ENCODE peak calls at places on chromosomes 6 and 20, in six cellular contexts. J is neural crest cell, P is GM13976, B is tibial artery, D is upper lobe of right lung, Y is foreskin fibroblast. F is an unnamed sample.
A peak's percentile ranks its signal among the peaks of the same experiment; 100 is the strongest.

GRCh38 chr6:33091957-33092356 is 16.2 kb downstream of the HLA-DPB1 start:
- DNase-seq in J (no peak), P (peak; percentile 69), B (no peak), D (peak; percentile 83), Y (no peak), F (no peak)

GRCh38 chr6:77688641-77689040 is 35.8 kb downstream of the MEI4 start:
- DNase-seq in J (no peak), P (no peak), B (no peak), D (no peak), Y (no peak), F (no peak)

GRCh38 chr6:3749991-3750323 is 1.6 kb downstream of the PXDC1 start:
- DNase-seq in J (no peak), P (peak; percentile 40), B (peak; percentile 91), D (no peak), Y (peak; percentile 78), F (peak; percentile 91)

GRCh38 chr6:106511274-106512047 is 117.8 kb downstream of the RTN4IP1 start:
- DNase-seq in J (no peak), P (peak; percentile 57), B (no peak), D (peak; percentile 75), Y (peak; percentile 60), F (peak; percentile 66)

GRCh38 chr6:22448311-22448711 is 121.1 kb upstream of the HDGFL1 start:
- DNase-seq in J (no peak), P (no peak), B (no peak), D (no peak), Y (peak; percentile 6), F (no peak)

GRCh38 chr6:116010400-116011095 is 50.1 kb downstream of the FRK start:
- DNase-seq in J (peak; percentile 61), P (peak; percentile 13), B (peak; percentile 80), D (peak; percentile 67), Y (peak; percentile 66), F (peak; percentile 70)

GRCh38 chr6:134058622-134059366 is 6.4 kb upstream of the SLC2A12 start:
- DNase-seq in J (no peak), P (no peak), B (no peak), D (no peak), Y (no peak), F (no peak)

GRCh38 chr6:158789115-158789917 is 29.9 kb downstream of the EZR start:
- DNase-seq in J (no peak), P (no peak), B (no peak), D (no peak), Y (no peak), F (no peak)

GRCh38 chr6:4185846-4186245 is 50.5 kb upstream of the ECI2 start:
- DNase-seq in J (no peak), P (no peak), B (no peak), D (no peak), Y (no peak), F (no peak)

GRCh38 chr6:1313755-1314503 is 2.0 kb downstream of the FOXQ1 start:
- DNase-seq in J (no peak), P (peak; percentile 56), B (no peak), D (peak; percentile 86), Y (no peak), F (no peak)

GRCh38 chr20:50788045-50788867 is 6.6 kb upstream of the BCAS4 start:
- DNase-seq in J (no peak), P (no peak), B (no peak), D (no peak), Y (peak; percentile 75), F (peak; percentile 69)

GRCh38 chr6:18126116-18126515 is 3.6 kb upstream of the NHLRC1 start:
- DNase-seq in J (no peak), P (no peak), B (no peak), D (no peak), Y (peak; percentile 7), F (no peak)

GRCh38 chr20:52789716-52790115 is 182.4 kb upstream of the TSHZ2 start:
- DNase-seq in J (no peak), P (no peak), B (no peak), D (no peak), Y (no peak), F (no peak)

GRCh38 chr20:22382742-22383141 is 201.6 kb downstream of the FOXA2 start:
- DNase-seq in J (no peak), P (no peak), B (no peak), D (no peak), Y (no peak), F (no peak)

GRCh38 chr6:7238900-7239589 is 74.0 kb downstream of the SSR1 start:
- DNase-seq in J (peak; percentile 74), P (peak; percentile 75), B (peak; percentile 90), D (peak; percentile 94), Y (peak; percentile 42), F (peak; percentile 91)

GRCh38 chr6:125512621-125513020 is 210.9 kb upstream of the HDDC2 start:
- DNase-seq in J (no peak), P (no peak), B (no peak), D (no peak), Y (no peak), F (no peak)

GRCh38 chr6:164532546-164533362 is 776.7 kb downstream of the C6orf118 start:
- DNase-seq in J (no peak), P (no peak), B (no peak), D (no peak), Y (no peak), F (no peak)

GRCh38 chr20:36574278-36575065 is 1.1 kb downstream of the TGIF2 start:
- DNase-seq in J (peak; percentile 43), P (peak; percentile 64), B (peak; percentile 73), D (peak; percentile 80), Y (peak; percentile 16), F (peak; percentile 80)

GRCh38 chr20:63178445-63178818 is 37.5 kb downstream of the YTHDF1 start:
- DNase-seq in J (peak; percentile 64), P (no peak), B (no peak), D (no peak), Y (no peak), F (no peak)

GRCh38 chr20:25057234-25058050 is 497 bp downstream of the ACSS1 start:
- DNase-seq in J (peak; percentile 31), P (peak; percentile 80), B (peak; percentile 91), D (peak; percentile 93), Y (peak; percentile 56), F (peak; percentile 90)

GRCh38 chr6:14240411-14241166 is 123.0 kb downstream of the CD83 start:
- DNase-seq in J (no peak), P (no peak), B (no peak), D (no peak), Y (no peak), F (no peak)

F was measured in sigmoid colon.